ENCODE peak calls at places on chromosomes 3 and 15, in ten cellular contexts. D is Calu3; Q is transverse colon; I is heart right ventricle; A is fibroblast of pulmonary artery; C is activated CD4-positive, CD25-positive, alpha-beta regulatory T cell; N is stimulated activated CD4-positive, alpha-beta T cell treated with anti-CD3 and anti-CD28 coated beads, Interleukin-4, amount 100 ng/mL, for 48 hours; X is Peyer's patch; B is activated T-helper 9 cell treated with anti-CD3 and anti-CD28 coated beads, Interleukin-2, amount 50 U/mL, for 16 hours; Y is right cardiac atrium. U is an unnamed sample.

GRCh38 chr15:101801048-101801447 is 2.3 kb upstream of the OR4F6 start:
- DNase-seq in D (no peak), Q (no peak), I (no peak), A (no peak), C (no peak), N (no peak), X (no peak), B (no peak), Y (no peak), U (no peak)

GRCh38 chr3:93904568-93904967 is 69.1 kb downstream of the PROS1 start:
- DNase-seq in D (no peak), Q (no peak), I (no peak), A (no peak), C (no peak), N (no peak), X (no peak), B (no peak), Y (no peak), U (no peak)

GRCh38 chr3:48788544-48789162 is 59.0 kb downstream of the PRKAR2A start:
- DNase-seq in D (no peak), Q (no peak), I (no peak), A (no peak), C (no peak), N (no peak), X (no peak), B (no peak), Y (no peak), U (no peak)

GRCh38 chr3:143352031-143352623 is 232.6 kb downstream of the CHST2 start:
- DNase-seq in D (no peak), Q (no peak), I (no peak), A (no peak), C (no peak), N (no peak), X (no peak), B (no peak), Y (no peak), U (no peak)

GRCh38 chr15:97984157-97984556 is 23.7 kb downstream of the ARRDC4 start:
- DNase-seq in D (no peak), Q (no peak), I (no peak), A (no peak), C (no peak), N (no peak), X (no peak), B (no peak), Y (peak), U (no peak)

GRCh38 chr3:156216216-156216615 is 95.8 kb downstream of the KCNAB1 start:
- DNase-seq in D (no peak), Q (no peak), I (no peak), A (no peak), C (no peak), N (no peak), X (no peak), B (no peak), Y (no peak), U (no peak)

GRCh38 chr3:33218446-33219174 is at the start of gene SUSD5:
- DNase-seq in D (peak), Q (no peak), I (no peak), A (peak), C (no peak), N (no peak), X (no peak), B (no peak), Y (peak), U (peak)

GRCh38 chr3:23324745-23325144 is 121.6 kb downstream of the UBE2E2 start:
- DNase-seq in D (no peak), Q (no peak), I (no peak), A (peak), C (no peak), N (no peak), X (no peak), B (no peak), Y (no peak), U (no peak)

GRCh38 chr15:88243895-88244787 is 12.4 kb downstream of the NTRK3 start:
- DNase-seq in D (peak), Q (no peak), I (no peak), A (peak), C (no peak), N (no peak), X (no peak), B (no peak), Y (no peak), U (peak)

GRCh38 chr3:181567446-181568075 is 144.2 kb upstream of the SOX2 start:
- DNase-seq in D (no peak), Q (no peak), I (no peak), A (peak), C (no peak), N (no peak), X (no peak), B (no peak), Y (no peak), U (no peak)

GRCh38 chr3:14510838-14511622 is 29.1 kb downstream of the GRIP2 start:
- DNase-seq in D (no peak), Q (no peak), I (no peak), A (no peak), C (no peak), N (no peak), X (no peak), B (no peak), Y (no peak), U (no peak)

GRCh38 chr3:55795736-55796135 is 308.6 kb upstream of the WNT5A start:
- DNase-seq in D (no peak), Q (no peak), I (no peak), A (peak), C (no peak), N (no peak), X (no peak), B (no peak), Y (no peak), U (no peak)

GRCh38 chr3:71681224-71681668 is 44.0 kb downstream of the EIF4E3 start:
- DNase-seq in D (no peak), Q (peak), I (peak), A (peak), C (no peak), N (no peak), X (peak), B (no peak), Y (peak), U (no peak)

GRCh38 chr15:43749690-43750345 is 3.6 kb downstream of the PDIA3 start:
- DNase-seq in D (no peak), Q (no peak), I (no peak), A (no peak), C (no peak), N (no peak), X (no peak), B (peak), Y (no peak), U (no peak)

GRCh38 chr3:132405188-132405587 is 12.1 kb upstream of the DNAJC13 start:
- DNase-seq in D (no peak), Q (no peak), I (no peak), A (peak), C (no peak), N (no peak), X (no peak), B (no peak), Y (no peak), U (no peak)

GRCh38 chr15:69328739-69329138 is 30.0 kb downstream of the PAQR5 start:
- DNase-seq in D (peak), Q (peak), I (no peak), A (no peak), C (no peak), N (no peak), X (peak), B (no peak), Y (no peak), U (peak)

GRCh38 chr3:172651936-172652595 is 58.8 kb downstream of the NCEH1 start:
- DNase-seq in D (no peak), Q (no peak), I (no peak), A (no peak), C (no peak), N (no peak), X (no peak), B (no peak), Y (no peak), U (no peak)

GRCh38 chr3:156691920-156692319 is 17.5 kb downstream of the TIPARP start:
- DNase-seq in D (no peak), Q (no peak), I (no peak), A (peak), C (no peak), N (no peak), X (no peak), B (no peak), Y (no peak), U (no peak)

GRCh38 chr15:89794627-89795241 is 18.6 kb downstream of the MESP2 start:
- DNase-seq in D (no peak), Q (no peak), I (peak), A (peak), C (no peak), N (no peak), X (no peak), B (no peak), Y (peak), U (peak)

GRCh38 chr3:141308588-141309218 is 59.6 kb upstream of the ZBTB38 start:
- DNase-seq in D (peak), Q (peak), I (peak), A (peak), C (no peak), N (no peak), X (peak), B (no peak), Y (peak), U (peak)

GRCh38 chr3:53171827-53172505 is 11.0 kb downstream of the PRKCD start:
- DNase-seq in D (no peak), Q (no peak), I (no peak), A (no peak), C (no peak), N (no peak), X (no peak), B (no peak), Y (no peak), U (no peak)

GRCh38 chr15:63337046-63337445 is 44.6 kb downstream of the CA12 start:
- DNase-seq in D (no peak), Q (no peak), I (no peak), A (no peak), C (no peak), N (no peak), X (no peak), B (no peak), Y (no peak), U (no peak)